ENCODE peak calls at places on chromosomes 16 and 17, in nine cellular contexts. U is HuH-7.5; C is tibial artery; E is stimulated activated CD8-positive, alpha-beta memory T cell treated with anti-CD3 and anti-CD28 coated beads, Interleukin-15, amount 100 ng/mL, for 24 hours; M is iris pigment epithelial cell; B is CD8-positive, alpha-beta memory T cell; K is NCI-H1417; T is kidney epithelial cell; N is neural progenitor cell. P is an unnamed sample.

GRCh38 chr17:65170839-65171238 is 33.7 kb downstream of the RGS9 start:
- DNase-seq in U (no peak), C (no peak), E (no peak), M (peak; percentile 80), B (no peak), K (peak; percentile 79), T (no peak), N (no peak), P (no peak)

GRCh38 chr16:75323198-75323597 is 71.8 kb upstream of the BCAR1 start:
- DNase-seq in U (no peak), C (no peak), E (no peak), M (no peak), B (no peak), K (no peak), T (no peak), N (no peak), P (no peak)

GRCh38 chr17:72816406-72816805 is 276.1 kb downstream of the SLC39A11 start:
- DNase-seq in U (no peak), C (no peak), E (no peak), M (no peak), B (no peak), K (no peak), T (no peak), N (peak; percentile 36), P (no peak)

GRCh38 chr17:3894927-3895343 is 2.1 kb upstream of the CAMKK1 start:
- DNase-seq in U (no peak), C (no peak), E (no peak), M (peak; percentile 38), B (no peak), K (no peak), T (no peak), N (no peak), P (no peak)

GRCh38 chr17:40025559-40025958 is 10.3 kb downstream of the CSF3 start:
- DNase-seq in U (no peak), C (no peak), E (no peak), M (no peak), B (no peak), K (no peak), T (no peak), N (no peak), P (no peak)

GRCh38 chr16:1338119-1338730 is 4.8 kb downstream of the BAIAP3 start:
- DNase-seq in U (peak; percentile 68), C (no peak), E (no peak), M (no peak), B (peak; percentile 22), K (peak; percentile 67), T (no peak), N (peak; percentile 82), P (no peak)

GRCh38 chr16:17803625-17804410 is 333.1 kb upstream of the XYLT1 start:
- DNase-seq in U (no peak), C (no peak), E (no peak), M (no peak), B (no peak), K (no peak), T (no peak), N (no peak), P (no peak)

GRCh38 chr17:74790206-74791066 is 14.3 kb upstream of the NAT9 start:
- DNase-seq in U (no peak), C (no peak), E (no peak), M (no peak), B (no peak), K (no peak), T (no peak), N (no peak), P (no peak)

GRCh38 chr17:77872714-77873517 is 85.6 kb upstream of the TNRC6C start:
- DNase-seq in U (no peak), C (no peak), E (no peak), M (no peak), B (no peak), K (peak; percentile 48), T (no peak), N (no peak), P (no peak)

GRCh38 chr17:82212331-82213250 is at the start of gene CCDC57:
- DNase-seq in U (peak; percentile 88), C (peak; percentile 87), E (peak; percentile 64), M (peak; percentile 79), B (peak; percentile 54), K (peak; percentile 81), T (no peak), N (peak; percentile 92), P (peak; percentile 98)

GRCh38 chr16:53506254-53506653 is 3.2 kb upstream of the AKTIP start:
- DNase-seq in U (no peak), C (no peak), E (no peak), M (no peak), B (no peak), K (no peak), T (no peak), N (no peak), P (no peak)

GRCh38 chr17:52287611-52288010 is 129.1 kb upstream of the CA10 start:
- DNase-seq in U (no peak), C (no peak), E (no peak), M (no peak), B (no peak), K (no peak), T (no peak), N (no peak), P (no peak)

GRCh38 chr16:3530371-3530914 is 29.6 kb downstream of the CLUAP1 start:
- DNase-seq in U (no peak), C (no peak), E (no peak), M (no peak), B (no peak), K (no peak), T (no peak), N (no peak), P (no peak)

GRCh38 chr17:60372790-60373483 is 19.0 kb downstream of the USP32 start:
- DNase-seq in U (no peak), C (no peak), E (no peak), M (peak; percentile 92), B (no peak), K (no peak), T (peak; percentile 68), N (no peak), P (no peak)

GRCh38 chr17:40806131-40806530 is 6.4 kb upstream of the KRT28 start:
- DNase-seq in U (no peak), C (no peak), E (no peak), M (no peak), B (no peak), K (no peak), T (no peak), N (no peak), P (no peak)

GRCh38 chr16:4179020-4179419 is 62.8 kb upstream of the ADCY9 start:
- DNase-seq in U (no peak), C (no peak), E (no peak), M (peak; percentile 69), B (no peak), K (no peak), T (no peak), N (no peak), P (no peak)

GRCh38 chr16:75443301-75443700 is 10.0 kb upstream of the CFDP1 start:
- DNase-seq in U (no peak), C (no peak), E (no peak), M (peak; percentile 55), B (no peak), K (no peak), T (no peak), N (no peak), P (no peak)

GRCh38 chr17:7929158-7930029 is at the start of gene KCNAB3:
- DNase-seq in U (no peak), C (no peak), E (no peak), M (peak; percentile 86), B (peak; percentile 38), K (no peak), T (no peak), N (peak; percentile 95), P (no peak)

GRCh38 chr16:67594956-67595355 is 32.6 kb downstream of the CTCF start:
- DNase-seq in U (no peak), C (no peak), E (no peak), M (peak; percentile 79), B (no peak), K (no peak), T (peak; percentile 7), N (no peak), P (no peak)

GRCh38 chr17:28878981-28879380 is 18.6 kb downstream of the FLOT2 start:
- DNase-seq in U (peak; percentile 79), C (no peak), E (no peak), M (peak; percentile 64), B (no peak), K (peak; percentile 64), T (no peak), N (peak; percentile 54), P (peak; percentile 63)

GRCh38 chr16:78503501-78504110 is 404.2 kb downstream of the WWOX start:
- DNase-seq in U (peak; percentile 25), C (no peak), E (no peak), M (peak; percentile 24), B (peak; percentile 33), K (peak; percentile 81), T (no peak), N (peak; percentile 81), P (peak; percentile 38)

GRCh38 chr16:50521246-50521900 is 26.8 kb upstream of the NKD1 start:
- DNase-seq in U (no peak), C (no peak), E (no peak), M (no peak), B (no peak), K (no peak), T (no peak), N (no peak), P (no peak)

GRCh38 chr17:43994272-43995149 is 9.9 kb upstream of the NAGS start:
- DNase-seq in U (peak; percentile 70), C (peak; percentile 68), E (no peak), M (peak; percentile 48), B (peak; percentile 59), K (peak; percentile 74), T (no peak), N (peak; percentile 86), P (peak; percentile 77)

GRCh38 chr17:48545022-48545376 is at the start of gene HOXB2:
- DNase-seq in U (no peak), C (no peak), E (no peak), M (peak; percentile 58), B (no peak), K (no peak), T (no peak), N (no peak), P (no peak)

GRCh38 chr17:74522381-74523090 is 8.7 kb downstream of the CD300LB start:
- DNase-seq in U (no peak), C (peak; percentile 51), E (no peak), M (no peak), B (no peak), K (no peak), T (no peak), N (no peak), P (peak; percentile 3)

GRCh38 chr17:82392209-82392920 is 20.8 kb downstream of the UTS2R start:
- DNase-seq in U (no peak), C (no peak), E (no peak), M (no peak), B (no peak), K (no peak), T (no peak), N (no peak), P (no peak)

GRCh38 chr17:42354956-42355843 is 33.0 kb downstream of the STAT3 start:
- DNase-seq in U (no peak), C (no peak), E (no peak), M (peak; percentile 67), B (no peak), K (no peak), T (no peak), N (no peak), P (no peak)

GRCh38 chr17:5747964-5748363 is 163.7 kb upstream of the NLRP1 start:
- DNase-seq in U (no peak), C (no peak), E (no peak), M (no peak), B (no peak), K (no peak), T (no peak), N (no peak), P (no peak)

GRCh38 chr17:50028207-50029120 is 27.4 kb upstream of the ITGA3 start:
- DNase-seq in U (no peak), C (peak; percentile 87), E (no peak), M (no peak), B (no peak), K (no peak), T (peak; percentile 94), N (peak; percentile 78), P (no peak)

P was measured in GM13977.